ENCODE peak calls at places on chromosomes 4 and X, in seven cellular contexts. I is hepatocyte; P is stimulated activated CD4-positive, alpha-beta T cell treated with anti-CD3 and anti-CD28 coated beads, Interleukin-1b, Interleukin-23, amount 100 ng/mL, for 24 hours; C is amniotic stem cell; D is HEK293T; Q is NCI-H774; T is germinal center. V is an unnamed sample.
A peak's percentile ranks its signal among the peaks of the same experiment; 100 is the strongest.

GRCh38 chrX:69153060-69153730 is 12.1 kb downstream of the PJA1 start:
- DNase-seq in D (no peak), C (no peak), Q (no peak), T (no peak), P (no peak), I (peak; percentile 67), V (peak; percentile 74)

GRCh38 chr4:34046580-34046979 is 2197.7 kb downstream of the ARAP2 start:
- DNase-seq in D (no peak), Q (no peak), I (peak; percentile 13), C (no peak), T (no peak), P (no peak), V (peak; percentile 0)

GRCh38 chrX:154020500-154021115 is 906 bp upstream of the IRAK1 start:
- DNase-seq in D (no peak), Q (no peak), P (no peak), C (no peak), T (no peak), I (no peak), V (no peak)

GRCh38 chr4:3416270-3416669 is 25.5 kb upstream of the HGFAC start:
- DNase-seq in I (no peak), Q (no peak), D (no peak), P (no peak), C (no peak), T (no peak), V (no peak)

GRCh38 chr4:139815646-139816601 is 150.3 kb downstream of the MGST2 start:
- DNase-seq in T (no peak), I (peak; percentile 36), P (no peak), Q (no peak), C (peak; percentile 53), D (no peak), V (no peak)

GRCh38 chr4:183504930-183505555 is at the start of gene ING2:
- DNase-seq in D (peak; percentile 18), Q (peak; percentile 61), C (peak; percentile 55), T (peak; percentile 85), P (peak; percentile 13), I (peak; percentile 90), V (no peak)

GRCh38 chr4:125762537-125762936 is 447.8 kb downstream of the FAT4 start:
- DNase-seq in C (no peak), T (no peak), Q (no peak), D (no peak), I (no peak), P (no peak), V (no peak)

GRCh38 chrX:25968920-25969319 is 169.2 kb upstream of the MAGEB18 start:
- DNase-seq in P (no peak), D (peak; percentile 65), I (peak; percentile 27), Q (peak; percentile 24), T (no peak), C (no peak), V (peak; percentile 26)

GRCh38 chrX:6159468-6159867 is 69.2 kb downstream of the NLGN4X start:
- DNase-seq in P (no peak), Q (no peak), I (no peak), D (no peak), T (no peak), C (no peak), V (no peak)

GRCh38 chr4:151197258-151197657 is 79.7 kb upstream of the PRSS48 start:
- DNase-seq in P (no peak), D (no peak), T (no peak), C (no peak), I (no peak), Q (no peak), V (no peak)

GRCh38 chr4:48047421-48047844 is 30.9 kb downstream of the NIPAL1 start:
- DNase-seq in P (peak; percentile 52), T (peak; percentile 58), C (no peak), D (no peak), I (no peak), Q (no peak), V (no peak)

GRCh38 chr4:1316537-1317168 is 27.0 kb downstream of the MAEA start:
- DNase-seq in T (no peak), P (no peak), Q (no peak), D (no peak), I (no peak), C (no peak), V (no peak)

GRCh38 chr4:153476829-153477574 is 10.8 kb downstream of the TMEM131L start:
- DNase-seq in I (no peak), Q (no peak), T (no peak), P (no peak), D (no peak), C (no peak), V (no peak)

GRCh38 chr4:153025402-153025801 is 89.3 kb downstream of the FHDC1 start:
- DNase-seq in T (no peak), Q (no peak), P (no peak), I (peak; percentile 33), D (no peak), C (no peak), V (no peak)

GRCh38 chr4:132180020-132180427 is 969.1 kb upstream of the PCDH10 start:
- DNase-seq in P (no peak), C (peak; percentile 74), I (no peak), T (no peak), D (no peak), Q (no peak), V (no peak)

GRCh38 chrX:47644557-47645091 is 5.7 kb downstream of the ELK1 start:
- DNase-seq in C (no peak), I (peak; percentile 42), D (peak; percentile 56), T (no peak), P (no peak), Q (no peak), V (no peak)

GRCh38 chrX:70422886-70423336 is at the start of gene GDPD2:
- DNase-seq in I (peak; percentile 58), T (no peak), P (no peak), Q (peak; percentile 16), D (peak; percentile 28), C (no peak), V (peak; percentile 60)

GRCh38 chr4:168475745-168476144 is 4.5 kb downstream of the DDX60L start:
- DNase-seq in T (no peak), C (no peak), P (no peak), I (peak; percentile 23), Q (no peak), D (no peak), V (no peak)

GRCh38 chr4:112511294-112512118 is 4.5 kb downstream of the NEUROG2 start:
- DNase-seq in P (no peak), T (no peak), D (no peak), C (no peak), Q (no peak), I (no peak), V (no peak)

GRCh38 chr4:158193171-158193749 is 17.0 kb upstream of the TMEM144 start:
- DNase-seq in P (no peak), D (peak; percentile 50), T (no peak), I (peak; percentile 43), Q (peak; percentile 11), C (peak; percentile 15), V (no peak)

GRCh38 chr4:177041356-177041755 is 248.6 kb upstream of the VEGFC start:
- DNase-seq in P (no peak), I (no peak), C (no peak), T (no peak), Q (no peak), D (no peak), V (no peak)

GRCh38 chr4:28093071-28093470 is 1232.4 kb downstream of the STIM2 start:
- DNase-seq in C (no peak), Q (peak; percentile 82), P (no peak), T (no peak), D (no peak), I (no peak), V (no peak)

GRCh38 chr4:110527156-110527555 is 51.2 kb downstream of the ENPEP start:
- DNase-seq in Q (no peak), I (no peak), D (no peak), C (no peak), P (no peak), T (no peak), V (no peak)

GRCh38 chr4:177237291-177237690 is 72.4 kb upstream of the NEIL3 start:
- DNase-seq in C (no peak), Q (no peak), T (no peak), D (no peak), I (no peak), P (no peak), V (no peak)

GRCh38 chr4:40672528-40673522 is 43.2 kb upstream of the RBM47 start:
- DNase-seq in T (no peak), I (peak; percentile 81), D (no peak), C (peak; percentile 83), Q (no peak), P (peak; percentile 7), V (peak; percentile 51)

GRCh38 chr4:46586566-46586965 is 196.6 kb upstream of the GABRA2 start:
- DNase-seq in I (no peak), Q (no peak), T (no peak), C (no peak), D (no peak), P (no peak), V (no peak)

GRCh38 chrX:47651043-47651905 is 911 bp upstream of the ELK1 start:
- DNase-seq in C (no peak), D (no peak), Q (no peak), T (no peak), I (no peak), P (no peak), V (no peak)

GRCh38 chr4:48197643-48198237 is 63.7 kb upstream of the TXK start:
- DNase-seq in P (no peak), Q (no peak), D (no peak), I (no peak), T (no peak), C (no peak), V (no peak)

GRCh38 chr4:75834095-75834771 is 68.0 kb downstream of the PPEF2 start:
- DNase-seq in C (no peak), D (no peak), Q (no peak), T (no peak), I (no peak), P (no peak), V (no peak)

GRCh38 chr4:87005690-87006461 is 71.1 kb downstream of the AFF1 start:
- DNase-seq in T (no peak), P (no peak), D (no peak), I (no peak), Q (no peak), C (no peak), V (no peak)

GRCh38 chr4:29423836-29424721 is 1296.1 kb upstream of the PCDH7 start:
- DNase-seq in C (peak; percentile 50), T (no peak), D (no peak), I (peak; percentile 48), Q (no peak), P (no peak), V (no peak)

V was measured in Calu3.